ENCODE peak calls at places on chromosomes 2 and 18, in six cellular contexts. L, C, A, E, P and V are unnamed samples.

GRCh38 chr2:234476766-234477165 is 20.1 kb downstream of the ARL4C start:
- DNase-seq in P (no peak), E (no peak), L (no peak), C (no peak), A (no peak), V (no peak)

GRCh38 chr18:8844721-8845148 is 139.4 kb downstream of the MTCL1 start:
- DNase-seq in E (no peak), L (no peak), C (no peak), A (no peak), P (no peak), V (no peak)

GRCh38 chr2:102141915-102142828 is at the start of gene IL1R1:
- DNase-seq in A (no peak), L (peak), E (peak), C (peak), P (peak), V (peak)

GRCh38 chr2:127226520-127227263 is 6.6 kb upstream of the CYP27C1 start:
- DNase-seq in P (peak), A (peak), L (peak), E (no peak), C (peak), V (no peak)

GRCh38 chr2:201320701-201321100 is 36.4 kb downstream of the FLACC1 start:
- DNase-seq in E (no peak), L (no peak), P (no peak), A (no peak), C (no peak), V (no peak)

GRCh38 chr2:130327703-130328527 is 14.8 kb upstream of the IMP4 start:
- DNase-seq in E (peak), A (no peak), C (peak), L (no peak), P (no peak), V (no peak)

GRCh38 chr2:20560891-20561702 is 89.8 kb downstream of the HS1BP3 start:
- DNase-seq in P (no peak), A (no peak), E (no peak), C (no peak), L (no peak), V (no peak)

GRCh38 chr2:25379535-25379934 is 37.8 kb upstream of the DNMT3A start:
- DNase-seq in L (no peak), C (no peak), P (peak), E (no peak), A (no peak), V (no peak)

GRCh38 chr2:23430263-23430662 is 45.3 kb downstream of the KLHL29 start:
- DNase-seq in E (no peak), A (no peak), C (peak), L (no peak), P (no peak), V (no peak)

GRCh38 chr2:71830497-71831207 is 317.0 kb downstream of the CYP26B1 start:
- DNase-seq in C (peak), L (no peak), A (no peak), E (no peak), P (peak), V (no peak)

GRCh38 chr2:172447811-172448493 is 20.6 kb downstream of the ITGA6 start:
- DNase-seq in P (no peak), L (no peak), A (no peak), C (no peak), E (no peak), V (no peak)

GRCh38 chr2:1940660-1941059 is 196.3 kb upstream of the PXDN start:
- DNase-seq in E (no peak), C (no peak), P (no peak), L (no peak), A (no peak), V (no peak)

GRCh38 chr2:183207110-183207509 is 82.9 kb downstream of the NUP35 start:
- DNase-seq in P (no peak), C (no peak), E (no peak), A (no peak), L (no peak), V (no peak)

GRCh38 chr2:12057436-12058166 is 311.2 kb downstream of the LPIN1 start:
- DNase-seq in E (no peak), P (no peak), A (peak), L (no peak), C (peak), V (no peak)

GRCh38 chr2:147096671-147097070 is 748.2 kb upstream of the ACVR2A start:
- DNase-seq in A (no peak), L (no peak), E (no peak), C (no peak), P (no peak), V (no peak)

GRCh38 chr2:74675090-74675489 is 21.0 kb downstream of the SEMA4F start:
- DNase-seq in A (no peak), E (no peak), L (no peak), P (no peak), C (no peak), V (no peak)

GRCh38 chr2:226644342-226644957 is 155.2 kb downstream of the IRS1 start:
- DNase-seq in L (no peak), P (no peak), E (no peak), C (peak), A (no peak), V (no peak)

GRCh38 chr2:223860809-223861738 is 23.7 kb upstream of the AP1S3 start:
- DNase-seq in C (peak), A (no peak), L (peak), E (no peak), P (peak), V (no peak)

DNA sequence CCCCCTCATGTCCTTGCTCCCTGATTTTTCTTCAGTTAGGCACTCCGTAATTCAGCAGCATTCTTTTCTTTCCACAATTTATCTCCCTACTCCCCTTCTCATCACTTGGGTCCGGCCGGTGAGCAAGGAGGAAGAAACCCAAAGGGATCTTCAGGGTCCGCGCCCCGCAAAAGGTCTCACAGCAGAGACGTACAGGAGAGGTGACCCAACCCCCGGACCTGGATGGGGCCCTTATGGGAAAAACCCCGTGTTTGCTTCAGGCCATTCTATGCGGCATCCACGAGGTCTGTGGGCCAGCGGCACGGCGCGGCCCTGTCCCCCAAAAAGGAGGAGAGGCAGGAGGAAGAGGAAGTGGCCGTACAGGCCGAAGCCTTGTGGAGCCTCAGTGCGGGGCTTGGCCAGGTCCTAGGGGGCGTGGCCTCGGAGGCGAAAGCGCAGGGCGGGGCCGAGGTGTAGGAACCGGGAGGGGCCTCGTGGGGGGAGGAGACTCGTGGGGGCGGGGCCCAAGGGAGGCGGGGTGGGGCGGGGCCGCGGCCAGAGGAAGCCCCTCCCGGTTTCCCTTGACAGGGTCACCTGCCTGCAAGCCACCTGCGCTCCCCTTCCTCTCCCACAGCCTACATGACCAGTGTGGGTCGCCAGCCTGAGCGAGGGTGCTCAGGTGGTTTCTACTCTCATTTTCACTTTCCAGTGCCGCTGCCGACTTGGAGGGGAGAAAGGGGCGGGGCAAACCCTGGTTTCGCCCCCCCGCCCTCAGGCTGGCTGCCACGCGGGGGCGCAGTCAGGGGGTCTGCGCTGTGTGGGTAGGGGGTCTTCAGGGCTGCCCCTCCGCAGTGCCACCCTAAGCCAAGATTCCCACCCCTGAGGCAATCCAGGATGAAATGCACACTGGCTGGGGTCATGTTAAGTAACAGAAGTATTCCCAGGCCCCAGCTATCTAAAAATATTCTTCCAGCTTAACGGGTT is 156.4 kb upstream of the XPO1 start:
- DNase-seq in E (peak), P (peak), A (peak), L (peak), C (peak), V (peak)
- TF ChIP-seq CTCF in E (no peak), P (no peak), A (peak), L (peak), C (peak), V (peak)

DNA sequence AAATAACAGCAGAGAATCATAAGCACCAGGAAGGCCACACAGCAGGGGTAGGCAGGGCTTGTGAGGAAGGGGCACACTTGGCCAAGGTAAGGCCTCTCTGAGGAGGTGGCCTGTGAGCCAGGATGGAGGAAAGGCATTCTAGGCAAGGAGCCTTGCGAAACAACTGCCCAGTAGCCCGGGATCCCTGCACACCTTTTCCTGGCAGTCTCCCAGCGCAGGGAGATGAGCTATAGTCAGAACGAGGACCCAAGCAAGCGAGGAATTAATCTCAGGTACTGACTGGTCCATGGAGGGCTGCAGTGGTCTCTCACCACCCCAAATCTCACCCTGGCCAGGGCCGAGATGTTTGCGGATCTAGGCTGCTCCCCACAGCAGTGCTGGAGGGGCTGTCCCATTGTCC is 64.9 kb upstream of the STPG4 start:
- DNase-seq in A (no peak), L (no peak), E (no peak), C (no peak), P (no peak), V (no peak)
- TF ChIP-seq CTCF in A (no peak), L (no peak), E (no peak), C (no peak), P (no peak), V (no peak)

GRCh38 chr18:44839239-44839666 is 158.6 kb downstream of the SETBP1 start:
- DNase-seq in L (peak), E (no peak), A (peak), C (peak), P (peak), V (no peak)

GRCh38 chr18:44835555-44836156 is 155.0 kb downstream of the SETBP1 start:
- DNase-seq in E (no peak), A (no peak), C (no peak), P (no peak), L (no peak), V (no peak)

GRCh38 chr18:44837491-44838185 is 156.9 kb downstream of the SETBP1 start:
- DNase-seq in A (no peak), C (no peak), E (no peak), P (no peak), L (no peak), V (no peak)

GRCh38 chr18:44830551-44830950 is 149.9 kb downstream of the SETBP1 start:
- DNase-seq in C (peak), L (no peak), A (no peak), E (no peak), P (no peak), V (no peak)

DNA sequence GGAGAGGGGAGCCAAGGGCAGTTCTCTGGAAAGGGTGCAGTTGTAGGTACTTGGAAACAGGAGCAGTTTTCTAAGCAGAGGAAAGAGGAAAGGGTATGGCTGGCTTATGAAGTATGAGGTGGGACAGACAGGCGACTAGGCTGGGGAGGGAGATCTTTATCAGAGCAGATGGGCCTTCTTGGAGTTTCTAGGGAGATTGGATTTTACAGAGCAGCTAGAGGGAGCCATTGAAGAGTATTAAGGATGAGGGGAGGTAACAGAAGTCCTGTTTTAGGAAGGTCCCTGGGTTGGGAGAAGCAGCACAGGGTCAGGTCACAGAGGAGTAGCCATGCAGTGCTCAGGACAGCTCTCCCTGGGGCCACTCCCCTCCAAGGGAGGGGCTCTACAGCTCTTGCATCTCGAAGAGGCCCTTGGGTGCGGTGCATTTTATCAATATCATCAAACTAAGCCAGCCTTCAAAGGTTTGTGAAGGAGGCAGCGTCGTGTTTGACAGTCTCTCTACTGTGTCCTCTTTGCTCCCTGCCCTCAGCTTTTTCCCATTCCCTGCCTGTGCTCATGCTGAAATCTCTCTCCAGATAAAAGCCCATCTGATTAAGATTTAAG is 154.3 kb downstream of the SETBP1 start:
- DNase-seq in A (no peak), L (no peak), C (no peak), P (no peak), E (no peak), V (no peak)
- TF ChIP-seq CTCF in A (no peak), L (no peak), C (no peak), P (no peak), E (no peak), V (no peak)

GRCh38 chr2:170361359-170361936 is 183.5 kb downstream of the MYO3B start:
- DNase-seq in E (no peak), A (peak), C (peak), P (peak), L (peak), V (peak)
- TF ChIP-seq CTCF in E (peak), A (peak), C (peak), P (peak), L (peak), V (peak)

GRCh38 chr2:231900975-231901374 is 25.2 kb downstream of the NPPC start:
- DNase-seq in L (no peak), E (no peak), P (no peak), A (no peak), C (no peak), V (no peak)
- TF ChIP-seq CTCF in L (no peak), E (no peak), P (no peak), A (no peak), C (no peak), V (no peak)